ENCODE peak calls at places on chromosomes 5 and 9, in seven cellular contexts. Q is K562, D is HepG2, W is HCT116, G is Panc1, U is H1, Y is SK-N-SH. J is an unnamed sample.
A peak's percentile ranks its signal among the peaks of the same experiment; 100 is the strongest.

GRCh38 chr9:70421272-70422180 is 7.1 kb upstream of the KLF9 start:
- DNase-seq in Y (no peak), U (peak; percentile 48), G (no peak), Q (peak; percentile 29), W (no peak), D (no peak), J (no peak)

GRCh38 chr5:96823900-96824351 is 16.2 kb upstream of the ERAP1 start:
- DNase-seq in Y (peak; percentile 51), Q (no peak), U (no peak), G (no peak), D (peak; percentile 25), W (no peak), J (no peak)

GRCh38 chr5:108361239-108361638 is 20.7 kb downstream of the FBXL17 start:
- DNase-seq in W (no peak), Q (no peak), G (no peak), D (no peak), Y (no peak), U (no peak), J (no peak)

GRCh38 chr9:93260290-93261066 is 76.5 kb downstream of the WNK2 start:
- DNase-seq in D (no peak), G (no peak), Q (no peak), Y (peak; percentile 17), W (no peak), U (peak; percentile 44), J (no peak)

GRCh38 chr9:126809068-126809467 is 4.2 kb downstream of the ZBTB43 start:
- DNase-seq in Q (no peak), G (no peak), U (no peak), D (peak; percentile 75), W (no peak), Y (no peak), J (no peak)

GRCh38 chr5:29960323-29960722 is 1233.2 kb upstream of the CDH6 start:
- DNase-seq in Y (no peak), D (no peak), W (no peak), Q (no peak), G (no peak), U (no peak), J (no peak)

GRCh38 chr5:115417076-115417475 is 120.6 kb upstream of the CCDC112 start:
- DNase-seq in G (no peak), Y (no peak), D (no peak), U (no peak), Q (no peak), W (no peak), J (no peak)

GRCh38 chr9:80467632-80468031 is 895.9 kb downstream of the TLE4 start:
- DNase-seq in W (no peak), G (no peak), Y (no peak), Q (no peak), U (no peak), D (no peak), J (no peak)

GRCh38 chr5:73619606-73620334 is 6.2 kb upstream of the ARHGEF28 start:
- DNase-seq in D (no peak), W (no peak), G (no peak), Y (no peak), Q (no peak), U (no peak), J (no peak)

GRCh38 chr9:3498691-3499090 is 27.1 kb downstream of the RFX3 start:
- DNase-seq in W (no peak), Q (no peak), U (no peak), G (no peak), Y (peak; percentile 6), D (no peak), J (no peak)

GRCh38 chr9:89593776-89594427 is 10.9 kb upstream of the GADD45G start:
- DNase-seq in Y (no peak), W (no peak), Q (peak; percentile 48), D (peak; percentile 47), U (peak; percentile 87), G (no peak), J (no peak)
- TF ChIP-seq SIN3A in Y (no peak), W (no peak), Q (no peak), D (no peak), U (peak; percentile 61), G (no peak), J (no peak)

GRCh38 chr9:113654605-113655193 is 191.2 kb downstream of the RGS3 start:
- DNase-seq in W (no peak), Y (no peak), U (no peak), G (no peak), Q (no peak), D (no peak), J (no peak)
- TF ChIP-seq SIN3A in W (no peak), Y (no peak), U (no peak), G (no peak), Q (no peak), D (no peak), J (no peak)

GRCh38 chr5:169717298-169717697 is 80.2 kb downstream of the DOCK2 start:
- DNase-seq in U (no peak), Q (no peak), Y (no peak), G (no peak), D (no peak), W (no peak), J (no peak)
- TF ChIP-seq SIN3A in U (no peak), Q (no peak), Y (no peak), G (no peak), D (no peak), W (no peak), J (no peak)

DNA sequence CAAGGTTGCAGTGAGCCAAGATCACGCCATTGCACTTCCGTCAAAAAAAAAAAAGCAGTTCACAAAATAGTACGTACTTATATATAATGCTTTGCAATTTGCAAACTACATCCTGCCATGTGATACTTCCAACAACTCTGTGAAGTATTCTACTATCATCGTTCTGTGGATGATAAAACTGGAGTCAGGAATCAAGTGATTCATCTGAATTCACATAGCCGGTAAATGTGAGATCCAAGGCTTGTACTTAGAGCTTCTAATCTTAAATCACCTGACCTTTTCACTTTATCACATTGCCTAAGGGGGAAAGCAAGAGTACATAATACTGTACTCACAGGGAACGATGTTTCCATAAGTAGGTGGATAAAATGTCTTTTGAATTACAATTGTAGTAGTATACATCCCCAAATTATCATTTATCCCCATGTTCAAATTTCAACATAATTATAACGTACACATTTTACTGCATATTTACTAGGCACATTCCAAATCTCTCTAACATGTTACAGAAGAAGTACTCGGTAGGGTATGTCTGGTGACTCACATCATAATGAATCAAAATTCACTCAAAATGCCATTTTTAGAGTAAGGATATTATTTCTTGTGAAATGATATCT is 79.1 kb downstream of the OR2K2 start:
- DNase-seq in W (no peak), D (no peak), U (no peak), Q (no peak), Y (no peak), G (no peak), J (no peak)
- TF ChIP-seq SIN3A in W (no peak), D (no peak), U (no peak), Q (no peak), Y (no peak), G (no peak), J (no peak)

GRCh38 chr9:77839459-77840140 is 191.5 kb upstream of the GNA14 start:
- DNase-seq in D (peak; percentile 50), W (peak; percentile 31), G (no peak), U (no peak), Y (no peak), Q (no peak), J (no peak)
- TF ChIP-seq SIN3A in D (no peak), W (no peak), G (no peak), U (no peak), Y (no peak), Q (no peak), J (no peak)